ENCODE peak calls at places on chromosomes 11 and 22, in ten cellular contexts. Z is endodermal cell, G is ascending aorta, O is brain microvascular endothelial cell, L is GM06990, V is WTC11, S is foreskin fibroblast, J is bronchial epithelial cell, N is GM10248, Y is stomach. R is an unnamed sample.

GRCh38 chr11:60887531-60887930 is 18.9 kb downstream of the PRPF19 start:
- DNase-seq in Z (peak), G (no peak), O (peak), L (no peak), V (peak), S (peak), J (peak), N (no peak), Y (peak), R (peak)

GRCh38 chr11:5550440-5551095 is 2.2 kb upstream of the OR52H1 start:
- DNase-seq in Z (no peak), G (no peak), O (peak), L (no peak), V (no peak), S (peak), J (peak), N (no peak), Y (no peak), R (no peak)

GRCh38 chr11:28417601-28418323 is 309.6 kb downstream of the METTL15 start:
- DNase-seq in Z (no peak), G (no peak), O (no peak), L (no peak), V (no peak), S (no peak), J (no peak), N (no peak), Y (no peak), R (no peak)

GRCh38 chr11:7577883-7578242 is 64.1 kb downstream of the PPFIBP2 start:
- DNase-seq in Z (no peak), G (no peak), O (peak), L (no peak), V (no peak), S (peak), J (peak), N (no peak), Y (no peak), R (peak)

GRCh38 chr11:25734592-25735211 is 597.2 kb upstream of the ANO3 start:
- DNase-seq in Z (no peak), G (no peak), O (peak), L (no peak), V (no peak), S (no peak), J (peak), N (no peak), Y (no peak), R (no peak)

GRCh38 chr11:63920870-63921417 is 4.0 kb upstream of the RCOR2 start:
- DNase-seq in Z (peak), G (no peak), O (no peak), L (no peak), V (peak), S (no peak), J (no peak), N (peak), Y (no peak), R (peak)

GRCh38 chr11:102513869-102514268 is 16.7 kb downstream of the MMP7 start:
- DNase-seq in Z (no peak), G (no peak), O (peak), L (no peak), V (no peak), S (peak), J (peak), N (no peak), Y (no peak), R (no peak)

GRCh38 chr11:76835928-76836612 is 24.6 kb upstream of the ACER3 start:
- DNase-seq in Z (no peak), G (no peak), O (no peak), L (no peak), V (no peak), S (peak), J (peak), N (no peak), Y (peak), R (no peak)

GRCh38 chr11:5591613-5592012 is 4.8 kb upstream of the TRIM6 start:
- DNase-seq in Z (no peak), G (no peak), O (no peak), L (no peak), V (no peak), S (no peak), J (no peak), N (no peak), Y (no peak), R (peak)

GRCh38 chr11:130622126-130622525 is 173.7 kb downstream of the ADAMTS15 start:
- DNase-seq in Z (no peak), G (no peak), O (no peak), L (no peak), V (no peak), S (no peak), J (peak), N (no peak), Y (no peak), R (no peak)

GRCh38 chr22:40684728-40685127 is 5.4 kb downstream of the MCHR1 start:
- DNase-seq in Z (peak), G (no peak), O (no peak), L (no peak), V (peak), S (no peak), J (no peak), N (no peak), Y (no peak), R (peak)

GRCh38 chr22:17501679-17502285 is 61.5 kb upstream of the SLC25A18 start:
- DNase-seq in Z (peak), G (no peak), O (peak), L (peak), V (no peak), S (peak), J (peak), N (peak), Y (no peak), R (peak)

GRCh38 chr22:27345681-27346080 is 455.9 kb downstream of the MN1 start:
- DNase-seq in Z (no peak), G (no peak), O (no peak), L (no peak), V (no peak), S (no peak), J (no peak), N (no peak), Y (no peak), R (no peak)

GRCh38 chr11:36312593-36312990 is 16.5 kb downstream of the PRR5L start:
- DNase-seq in Z (no peak), G (no peak), O (peak), L (no peak), V (no peak), S (peak), J (peak), N (no peak), Y (no peak), R (no peak)

GRCh38 chr11:62193954-62194353 is 3.9 kb downstream of the SCGB1D1 start:
- DNase-seq in Z (peak), G (no peak), O (no peak), L (no peak), V (peak), S (no peak), J (peak), N (no peak), Y (no peak), R (no peak)

GRCh38 chr11:61378713-61379313 is 13.6 kb upstream of the TMEM216 start:
- DNase-seq in Z (no peak), G (no peak), O (peak), L (no peak), V (no peak), S (peak), J (peak), N (no peak), Y (no peak), R (no peak)

GRCh38 chr11:126716456-126717083 is 284.0 kb downstream of the KIRREL3 start:
- DNase-seq in Z (peak), G (no peak), O (peak), L (no peak), V (peak), S (no peak), J (no peak), N (peak), Y (peak), R (peak)
- TF ChIP-seq CTCF in Z (peak), G (no peak), O (peak), L (peak), V (peak), S (peak), J (peak), N (peak), Y (peak), R (peak)

GRCh38 chr22:31241936-31242335 is 29.8 kb downstream of the LIMK2 start:
- DNase-seq in Z (no peak), G (no peak), O (peak), L (no peak), V (no peak), S (peak), J (peak), N (no peak), Y (no peak), R (no peak)
- TF ChIP-seq CTCF in Z (peak), G (no peak), O (peak), L (no peak), V (no peak), S (peak), J (no peak), N (no peak), Y (no peak), R (no peak)

DNA sequence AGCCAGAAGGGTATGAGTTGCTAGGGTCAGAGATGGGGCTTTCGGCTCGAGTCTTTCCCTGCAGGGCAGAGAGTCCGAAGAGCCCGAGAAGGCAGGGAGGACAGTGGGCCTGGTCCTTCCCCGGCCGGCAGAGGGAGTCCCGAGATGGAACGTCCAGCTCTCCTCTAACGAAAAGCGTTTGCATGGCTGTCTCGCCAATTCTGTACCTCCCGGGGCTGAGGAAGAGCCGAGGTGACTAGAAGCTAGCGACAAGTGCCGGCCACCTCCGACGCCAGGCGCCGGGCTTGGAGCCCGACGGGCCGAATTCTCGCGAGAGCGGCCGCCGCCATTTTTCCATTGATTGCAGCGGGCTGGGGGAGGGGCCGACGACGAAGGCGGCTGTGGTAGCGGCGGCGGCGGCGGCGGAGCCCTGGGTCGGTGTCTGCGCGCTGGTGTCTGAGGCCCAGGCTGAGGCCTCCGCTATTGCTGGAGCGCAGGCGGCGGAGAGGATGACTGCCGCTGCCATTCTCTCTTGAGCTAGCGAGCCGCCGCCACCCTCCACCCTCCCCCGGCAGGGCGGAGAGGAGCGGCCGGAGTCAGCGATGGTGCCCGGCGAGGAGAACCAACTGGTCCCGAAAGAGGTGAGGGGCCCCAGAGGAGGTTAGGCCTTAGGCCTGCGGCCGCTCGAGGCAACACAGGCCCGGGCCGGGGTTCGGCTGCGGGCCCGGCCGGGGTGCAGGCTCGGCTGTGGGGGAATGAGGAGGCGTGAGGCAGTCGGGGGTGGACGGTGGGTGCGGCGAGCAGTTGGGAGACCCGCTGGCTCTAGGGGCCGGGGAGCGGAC is at the start of gene USP47:
- DNase-seq in Z (peak), G (peak), O (peak), L (peak), V (peak), S (peak), J (peak), N (peak), Y (peak), R (peak)
- TF ChIP-seq CTCF in Z (peak), G (peak), O (peak), L (peak), V (no peak), S (peak), J (peak), N (peak), Y (peak), R (peak)

GRCh38 chr22:32411388-32411787 is 659 bp downstream of the RTCB start:
- DNase-seq in Z (peak), G (no peak), O (peak), L (no peak), V (no peak), S (peak), J (peak), N (no peak), Y (no peak), R (peak)

GRCh38 chr22:32416556-32417085 is 4.6 kb upstream of the RTCB start:
- DNase-seq in Z (no peak), G (no peak), O (no peak), L (no peak), V (no peak), S (no peak), J (no peak), N (no peak), Y (no peak), R (no peak)

GRCh38 chr22:32411829-32412592 is at the start of gene RTCB:
- DNase-seq in Z (peak), G (peak), O (peak), L (peak), V (peak), S (peak), J (peak), N (peak), Y (peak), R (peak)

GRCh38 chr22:32410459-32410858 is 1.6 kb downstream of the RTCB start:
- DNase-seq in Z (no peak), G (no peak), O (no peak), L (no peak), V (no peak), S (no peak), J (peak), N (no peak), Y (no peak), R (no peak)

GRCh38 chr22:32413715-32414114 is 1.7 kb upstream of the RTCB start:
- DNase-seq in Z (no peak), G (no peak), O (peak), L (no peak), V (no peak), S (peak), J (peak), N (peak), Y (no peak), R (no peak)
- TF ChIP-seq CTCF in Z (peak), G (no peak), O (peak), L (peak), V (no peak), S (peak), J (peak), N (peak), Y (no peak), R (no peak)

GRCh38 chr11:575996-576756 is at the start of gene PHRF1:
- DNase-seq in Z (no peak), G (peak), O (peak), L (peak), V (peak), S (peak), J (peak), N (peak), Y (peak), R (peak)

GRCh38 chr11:574632-575323 is 1.5 kb upstream of the PHRF1 start:
- DNase-seq in Z (peak), G (no peak), O (no peak), L (no peak), V (no peak), S (no peak), J (no peak), N (no peak), Y (no peak), R (no peak)

GRCh38 chr11:576791-577610 is 731 bp downstream of the PHRF1 start:
- DNase-seq in Z (no peak), G (no peak), O (no peak), L (no peak), V (no peak), S (no peak), J (no peak), N (no peak), Y (no peak), R (no peak)

GRCh38 chr11:577611-577894 is 1.3 kb downstream of the PHRF1 start:
- DNase-seq in Z (no peak), G (no peak), O (no peak), L (no peak), V (no peak), S (no peak), J (no peak), N (no peak), Y (no peak), R (no peak)

DNA sequence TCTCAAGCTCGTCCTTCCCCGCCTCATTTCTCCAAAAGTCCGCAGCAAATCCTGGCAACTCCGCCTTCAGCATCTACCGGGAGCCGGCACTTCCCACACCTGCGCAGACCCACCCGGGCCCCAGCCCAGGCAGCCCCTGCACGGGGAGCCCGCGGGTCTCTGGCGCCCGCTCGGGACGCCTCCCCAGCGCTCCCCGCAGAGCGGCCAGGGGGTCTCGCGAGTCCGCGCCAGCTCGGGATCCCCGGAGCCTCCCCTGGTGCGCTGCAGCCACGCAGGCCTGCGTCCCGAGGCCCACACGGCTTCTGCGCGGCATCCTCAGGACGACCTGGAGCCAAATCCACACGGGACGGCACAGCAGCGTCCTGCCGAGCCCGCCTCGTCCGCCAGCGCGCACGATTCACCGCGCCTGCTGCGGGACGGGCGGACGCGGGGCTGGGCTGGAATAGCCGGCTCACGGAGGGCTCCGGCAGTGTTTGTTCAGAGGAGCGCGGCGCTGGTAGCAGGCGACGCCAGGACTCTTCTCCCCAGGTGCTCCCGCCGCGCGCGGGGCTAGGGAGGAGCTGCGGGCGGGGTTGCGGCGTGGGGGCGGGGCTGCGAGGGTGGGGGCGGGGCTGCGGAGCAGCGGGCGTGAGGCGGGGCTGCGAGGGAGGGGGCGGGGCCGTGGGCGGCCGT is 810 bp upstream of the PHRF1 start:
- DNase-seq in Z (peak), G (no peak), O (no peak), L (peak), V (peak), S (peak), J (no peak), N (no peak), Y (no peak), R (no peak)
- TF ChIP-seq CTCF in Z (no peak), G (no peak), O (no peak), L (no peak), V (no peak), S (no peak), J (no peak), N (no peak), Y (no peak), R (no peak)

DNA sequence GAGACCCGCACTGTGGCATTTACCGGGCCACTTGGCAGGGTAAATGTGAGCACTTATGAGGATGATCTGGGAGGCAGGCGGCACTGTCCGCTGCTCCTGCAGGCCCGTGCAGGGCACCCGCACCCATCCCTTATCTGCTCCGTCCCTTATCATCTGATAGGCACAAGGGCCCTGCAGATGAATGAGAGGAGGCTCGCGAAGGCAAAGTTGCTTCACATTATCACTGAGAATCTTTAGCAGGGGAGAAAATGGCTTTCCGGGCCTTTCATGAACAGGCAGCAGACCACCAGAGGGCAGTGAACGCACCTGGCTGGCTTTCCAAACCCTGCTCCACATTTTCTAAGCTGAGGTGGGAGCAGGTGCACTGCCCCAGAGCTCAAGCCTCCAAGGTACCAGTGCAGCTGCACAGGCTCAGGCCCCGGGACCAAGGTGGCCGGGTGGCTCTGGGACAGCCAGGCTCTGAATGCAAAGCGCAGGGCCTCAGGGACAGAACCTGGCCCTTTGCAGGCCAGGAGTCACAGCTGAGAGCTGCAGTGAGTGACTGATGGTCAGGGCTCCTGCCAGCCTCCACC is 165.6 kb downstream of the SHANK2 start:
- DNase-seq in Z (peak), G (no peak), O (peak), L (no peak), V (peak), S (no peak), J (peak), N (no peak), Y (no peak), R (peak)
- TF ChIP-seq CTCF in Z (peak), G (no peak), O (peak), L (peak), V (no peak), S (peak), J (peak), N (peak), Y (no peak), R (peak)

GRCh38 chr11:78914503-78914902 is 339.8 kb upstream of the NARS2 start:
- DNase-seq in Z (peak), G (no peak), O (no peak), L (no peak), V (no peak), S (no peak), J (no peak), N (no peak), Y (no peak), R (no peak)

GRCh38 chr11:78912778-78913177 is 338.1 kb upstream of the NARS2 start:
- DNase-seq in Z (peak), G (no peak), O (no peak), L (no peak), V (no peak), S (no peak), J (no peak), N (no peak), Y (no peak), R (no peak)

GRCh38 chr11:78921517-78921916 is 346.9 kb upstream of the NARS2 start:
- DNase-seq in Z (no peak), G (no peak), O (no peak), L (no peak), V (no peak), S (no peak), J (no peak), N (no peak), Y (no peak), R (no peak)

GRCh38 chr11:78920329-78920728 is 345.7 kb upstream of the NARS2 start:
- DNase-seq in Z (peak), G (no peak), O (no peak), L (no peak), V (no peak), S (no peak), J (no peak), N (no peak), Y (no peak), R (no peak)

GRCh38 chr11:78916759-78917158 is 342.1 kb upstream of the NARS2 start:
- DNase-seq in Z (no peak), G (no peak), O (no peak), L (no peak), V (no peak), S (no peak), J (peak), N (no peak), Y (no peak), R (no peak)
- TF ChIP-seq CTCF in Z (peak), G (no peak), O (no peak), L (no peak), V (no peak), S (peak), J (peak), N (no peak), Y (no peak), R (no peak)

GRCh38 chr11:86068951-86069407 is at the start of gene PICALM:
- DNase-seq in Z (peak), G (peak), O (peak), L (peak), V (peak), S (peak), J (peak), N (peak), Y (peak), R (peak)
- TF ChIP-seq CTCF in Z (no peak), G (no peak), O (no peak), L (no peak), V (no peak), S (no peak), J (no peak), N (no peak), Y (no peak), R (no peak)